ENCODE peak calls at places on chromosomes 3 and 15, in ten cellular contexts. One of them, this sample, is unnamed.

GRCh38 chr3:141379250-141379872 is 11.1 kb downstream of the ZBTB38 start:
- DNase-seq in T-cell: no peak
- DNase-seq in cortex of kidney: no peak
- DNase-seq in HT1080: no peak
- DNase-seq in psoas muscle: no peak
- DNase-seq in lower lobe of right lung: no peak
- DNase-seq in stimulated activated naive CD4-positive, alpha-beta T cell: no peak
- DNase-seq in left colon: no peak
- DNase-seq in NCI-H460: no peak
- DNase-seq in GM13976: peak
- DNase-seq in this sample: no peak

GRCh38 chr15:74870496-74871213 is 2.5 kb downstream of the SCAMP2 start:
- DNase-seq in stimulated activated naive CD4-positive, alpha-beta T cell: no peak
- DNase-seq in T-cell: no peak
- DNase-seq in NCI-H460: no peak
- DNase-seq in cortex of kidney: no peak
- DNase-seq in HT1080: no peak
- DNase-seq in GM13976: no peak
- DNase-seq in psoas muscle: no peak
- DNase-seq in lower lobe of right lung: no peak
- DNase-seq in left colon: no peak
- DNase-seq in this sample: no peak

GRCh38 chr15:59632714-59633113 is 21.1 kb downstream of the GCNT3 start:
- DNase-seq in HT1080: peak
- DNase-seq in stimulated activated naive CD4-positive, alpha-beta T cell: no peak
- DNase-seq in T-cell: no peak
- DNase-seq in NCI-H460: peak
- DNase-seq in cortex of kidney: no peak
- DNase-seq in GM13976: no peak
- DNase-seq in left colon: no peak
- DNase-seq in lower lobe of right lung: no peak
- DNase-seq in psoas muscle: no peak
- DNase-seq in this sample: no peak

GRCh38 chr3:160784853-160785252 is 28.8 kb downstream of the PPM1L start:
- DNase-seq in HT1080: peak
- DNase-seq in T-cell: no peak
- DNase-seq in psoas muscle: no peak
- DNase-seq in lower lobe of right lung: no peak
- DNase-seq in GM13976: no peak
- DNase-seq in left colon: no peak
- DNase-seq in NCI-H460: no peak
- DNase-seq in stimulated activated naive CD4-positive, alpha-beta T cell: no peak
- DNase-seq in cortex of kidney: no peak
- DNase-seq in this sample: no peak

GRCh38 chr3:12356175-12356574 is 67.3 kb downstream of the PPARG start:
- DNase-seq in NCI-H460: no peak
- DNase-seq in T-cell: no peak
- DNase-seq in cortex of kidney: no peak
- DNase-seq in lower lobe of right lung: no peak
- DNase-seq in left colon: no peak
- DNase-seq in GM13976: no peak
- DNase-seq in psoas muscle: no peak
- DNase-seq in stimulated activated naive CD4-positive, alpha-beta T cell: no peak
- DNase-seq in HT1080: no peak
- DNase-seq in this sample: no peak

GRCh38 chr3:15646924-15647511 is 45.5 kb downstream of the BTD start:
- DNase-seq in GM13976: no peak
- DNase-seq in lower lobe of right lung: no peak
- DNase-seq in stimulated activated naive CD4-positive, alpha-beta T cell: no peak
- DNase-seq in NCI-H460: peak
- DNase-seq in psoas muscle: peak
- DNase-seq in cortex of kidney: no peak
- DNase-seq in T-cell: no peak
- DNase-seq in left colon: no peak
- DNase-seq in HT1080: peak
- DNase-seq in this sample: no peak

GRCh38 chr3:60931452-60931851 is 319.8 kb downstream of the FHIT start:
- DNase-seq in NCI-H460: no peak
- DNase-seq in left colon: no peak
- DNase-seq in psoas muscle: no peak
- DNase-seq in lower lobe of right lung: no peak
- DNase-seq in HT1080: no peak
- DNase-seq in T-cell: no peak
- DNase-seq in GM13976: no peak
- DNase-seq in cortex of kidney: no peak
- DNase-seq in stimulated activated naive CD4-positive, alpha-beta T cell: no peak
- DNase-seq in this sample: peak

GRCh38 chr15:29554531-29554930 is 267.7 kb downstream of the TJP1 start:
- DNase-seq in GM13976: no peak
- DNase-seq in NCI-H460: no peak
- DNase-seq in T-cell: no peak
- DNase-seq in psoas muscle: no peak
- DNase-seq in HT1080: no peak
- DNase-seq in stimulated activated naive CD4-positive, alpha-beta T cell: no peak
- DNase-seq in lower lobe of right lung: no peak
- DNase-seq in cortex of kidney: no peak
- DNase-seq in left colon: no peak
- DNase-seq in this sample: no peak

GRCh38 chr3:49092948-49093852 is 671 bp downstream of the QRICH1 start:
- DNase-seq in GM13976: peak
- DNase-seq in NCI-H460: peak
- DNase-seq in psoas muscle: peak
- DNase-seq in HT1080: peak
- DNase-seq in cortex of kidney: no peak
- DNase-seq in T-cell: peak
- DNase-seq in left colon: peak
- DNase-seq in lower lobe of right lung: peak
- DNase-seq in stimulated activated naive CD4-positive, alpha-beta T cell: peak
- DNase-seq in this sample: peak

GRCh38 chr3:114447545-114447944 is 153.7 kb downstream of the TIGIT start:
- DNase-seq in psoas muscle: no peak
- DNase-seq in NCI-H460: no peak
- DNase-seq in stimulated activated naive CD4-positive, alpha-beta T cell: no peak
- DNase-seq in cortex of kidney: no peak
- DNase-seq in HT1080: no peak
- DNase-seq in T-cell: no peak
- DNase-seq in GM13976: no peak
- DNase-seq in lower lobe of right lung: no peak
- DNase-seq in left colon: no peak
- DNase-seq in this sample: peak

GRCh38 chr15:96264351-96264798 is 66.1 kb upstream of the NR2F2 start:
- DNase-seq in left colon: no peak
- DNase-seq in HT1080: no peak
- DNase-seq in lower lobe of right lung: no peak
- DNase-seq in NCI-H460: no peak
- DNase-seq in cortex of kidney: no peak
- DNase-seq in GM13976: no peak
- DNase-seq in stimulated activated naive CD4-positive, alpha-beta T cell: no peak
- DNase-seq in T-cell: no peak
- DNase-seq in psoas muscle: no peak
- DNase-seq in this sample: no peak

GRCh38 chr15:24696201-24696600 is 20.6 kb downstream of the NPAP1 start:
- DNase-seq in psoas muscle: no peak
- DNase-seq in lower lobe of right lung: no peak
- DNase-seq in T-cell: no peak
- DNase-seq in HT1080: no peak
- DNase-seq in cortex of kidney: no peak
- DNase-seq in GM13976: no peak
- DNase-seq in NCI-H460: no peak
- DNase-seq in stimulated activated naive CD4-positive, alpha-beta T cell: no peak
- DNase-seq in left colon: no peak
- DNase-seq in this sample: no peak

GRCh38 chr3:50164481-50164880 is 9.4 kb downstream of the SEMA3F start:
- DNase-seq in HT1080: no peak
- DNase-seq in cortex of kidney: no peak
- DNase-seq in NCI-H460: no peak
- DNase-seq in lower lobe of right lung: no peak
- DNase-seq in stimulated activated naive CD4-positive, alpha-beta T cell: no peak
- DNase-seq in T-cell: no peak
- DNase-seq in GM13976: no peak
- DNase-seq in psoas muscle: no peak
- DNase-seq in left colon: no peak
- DNase-seq in this sample: no peak

GRCh38 chr3:127722104-127722784 is 49.5 kb downstream of the ABTB1 start:
- DNase-seq in stimulated activated naive CD4-positive, alpha-beta T cell: no peak
- DNase-seq in psoas muscle: no peak
- DNase-seq in lower lobe of right lung: no peak
- DNase-seq in cortex of kidney: no peak
- DNase-seq in GM13976: no peak
- DNase-seq in NCI-H460: no peak
- DNase-seq in T-cell: no peak
- DNase-seq in left colon: no peak
- DNase-seq in HT1080: no peak
- DNase-seq in this sample: peak

GRCh38 chr3:162760789-162761188 is 1264.2 kb downstream of the OTOL1 start:
- DNase-seq in cortex of kidney: no peak
- DNase-seq in lower lobe of right lung: no peak
- DNase-seq in T-cell: no peak
- DNase-seq in psoas muscle: no peak
- DNase-seq in NCI-H460: no peak
- DNase-seq in stimulated activated naive CD4-positive, alpha-beta T cell: no peak
- DNase-seq in left colon: no peak
- DNase-seq in GM13976: no peak
- DNase-seq in HT1080: no peak
- DNase-seq in this sample: no peak

GRCh38 chr3:127113571-127113891 is 79.4 kb upstream of the PRR23E start:
- DNase-seq in psoas muscle: no peak
- DNase-seq in cortex of kidney: no peak
- DNase-seq in lower lobe of right lung: no peak
- DNase-seq in HT1080: no peak
- DNase-seq in left colon: no peak
- DNase-seq in T-cell: no peak
- DNase-seq in GM13976: no peak
- DNase-seq in stimulated activated naive CD4-positive, alpha-beta T cell: no peak
- DNase-seq in NCI-H460: no peak
- DNase-seq in this sample: no peak

GRCh38 chr3:194487289-194488006 is 646 bp upstream of the ATP13A3 start:
- DNase-seq in lower lobe of right lung: peak
- DNase-seq in GM13976: peak
- DNase-seq in cortex of kidney: no peak
- DNase-seq in NCI-H460: no peak
- DNase-seq in left colon: peak
- DNase-seq in stimulated activated naive CD4-positive, alpha-beta T cell: peak
- DNase-seq in T-cell: peak
- DNase-seq in psoas muscle: peak
- DNase-seq in HT1080: no peak
- DNase-seq in this sample: peak

GRCh38 chr3:167861649-167862048 is 126.1 kb downstream of the SERPINI1 start:
- DNase-seq in T-cell: no peak
- DNase-seq in HT1080: peak
- DNase-seq in NCI-H460: no peak
- DNase-seq in stimulated activated naive CD4-positive, alpha-beta T cell: no peak
- DNase-seq in GM13976: no peak
- DNase-seq in psoas muscle: no peak
- DNase-seq in cortex of kidney: no peak
- DNase-seq in left colon: no peak
- DNase-seq in lower lobe of right lung: no peak
- DNase-seq in this sample: no peak

GRCh38 chr3:194069421-194070219 is 66.3 kb upstream of the HES1 start:
- DNase-seq in NCI-H460: no peak
- DNase-seq in T-cell: no peak
- DNase-seq in lower lobe of right lung: no peak
- DNase-seq in HT1080: peak
- DNase-seq in left colon: no peak
- DNase-seq in psoas muscle: no peak
- DNase-seq in stimulated activated naive CD4-positive, alpha-beta T cell: no peak
- DNase-seq in GM13976: no peak
- DNase-seq in cortex of kidney: no peak
- DNase-seq in this sample: no peak

GRCh38 chr3:170637321-170637720 is 51.4 kb upstream of the SLC7A14 start:
- DNase-seq in HT1080: no peak
- DNase-seq in lower lobe of right lung: no peak
- DNase-seq in NCI-H460: no peak
- DNase-seq in stimulated activated naive CD4-positive, alpha-beta T cell: no peak
- DNase-seq in T-cell: no peak
- DNase-seq in cortex of kidney: no peak
- DNase-seq in psoas muscle: no peak
- DNase-seq in left colon: no peak
- DNase-seq in GM13976: no peak
- DNase-seq in this sample: no peak

GRCh38 chr15:99087405-99087943 is 17.4 kb upstream of the SYNM start:
- DNase-seq in T-cell: no peak
- DNase-seq in NCI-H460: no peak
- DNase-seq in GM13976: no peak
- DNase-seq in psoas muscle: no peak
- DNase-seq in stimulated activated naive CD4-positive, alpha-beta T cell: no peak
- DNase-seq in lower lobe of right lung: no peak
- DNase-seq in HT1080: no peak
- DNase-seq in cortex of kidney: no peak
- DNase-seq in left colon: no peak
- DNase-seq in this sample: no peak

This sample was measured in DMS79 treated with DMSO at 0.1 percent for 48 hours.